ENCODE peak calls at places on chromosomes 5 and 9, in eight cellular contexts. R is lung, G is SJCRH30, T is hepatocyte, W is caudate nucleus, U is fibroblast of lung, F is Peyer's patch, O is lower lobe of right lung. S is an unnamed sample.

GRCh38 chr9:103266064-103266463 is 270.9 kb downstream of the CYLC2 start:
- DNase-seq in T (no peak), W (no peak), R (no peak), U (no peak), G (no peak), F (no peak), O (no peak), S (no peak)

GRCh38 chr5:40826778-40827478 is 8.1 kb downstream of the RPL37 start:
- DNase-seq in O (no peak), G (no peak), U (no peak), W (no peak), T (no peak), R (no peak), F (no peak), S (no peak)

GRCh38 chr5:124052201-124052600 is 540.2 kb downstream of the CSNK1G3 start:
- DNase-seq in F (no peak), W (no peak), G (no peak), U (no peak), O (no peak), T (no peak), R (no peak), S (no peak)

GRCh38 chr9:115134941-115135340 is 17.0 kb upstream of the TNC start:
- DNase-seq in O (no peak), T (no peak), R (no peak), W (no peak), F (no peak), U (peak), G (no peak), S (no peak)

GRCh38 chr9:86046930-86047341 is 52.4 kb downstream of the GOLM1 start:
- DNase-seq in W (no peak), O (no peak), R (no peak), G (no peak), F (no peak), U (no peak), T (no peak), S (no peak)

GRCh38 chr5:9562101-9562500 is 16.2 kb upstream of the SEMA5A start:
- DNase-seq in O (no peak), R (no peak), T (no peak), W (no peak), U (no peak), F (no peak), G (no peak), S (peak)

GRCh38 chr5:21919417-21920022 is 933.6 kb downstream of the CDH12 start:
- DNase-seq in O (no peak), U (peak), W (no peak), G (peak), F (no peak), R (no peak), T (peak), S (peak)

GRCh38 chr5:181204561-181205401 is at the start of gene TRIM7:
- DNase-seq in U (peak), T (peak), R (no peak), F (peak), W (no peak), O (peak), G (peak), S (peak)

GRCh38 chr9:77128125-77128789 is 49.1 kb upstream of the VPS13A start:
- DNase-seq in U (no peak), G (no peak), T (no peak), W (no peak), O (no peak), F (no peak), R (no peak), S (peak)

GRCh38 chr9:80175286-80175906 is 603.6 kb downstream of the TLE4 start:
- DNase-seq in G (peak), R (no peak), U (peak), O (no peak), T (peak), W (no peak), F (no peak), S (no peak)

GRCh38 chr5:115795700-115796099 is 20.8 kb downstream of the CDO1 start:
- DNase-seq in G (peak), R (no peak), F (no peak), U (no peak), T (no peak), W (no peak), O (no peak), S (no peak)

GRCh38 chr5:68659876-68660275 is 433.9 kb upstream of the SLC30A5 start:
- DNase-seq in F (no peak), T (no peak), O (no peak), R (no peak), G (no peak), U (no peak), W (no peak), S (no peak)

GRCh38 chr9:94925751-94926456 is 199.4 kb downstream of the AOPEP start:
- DNase-seq in F (no peak), T (no peak), R (no peak), O (peak), W (no peak), G (no peak), U (no peak), S (no peak)

GRCh38 chr9:70081120-70081495 is 37.5 kb downstream of the MAMDC2 start:
- DNase-seq in G (peak), F (no peak), O (no peak), R (no peak), W (no peak), U (peak), T (no peak), S (no peak)

GRCh38 chr5:141420855-141421488 is at the start of gene PCDHGA11:
- DNase-seq in T (peak), R (no peak), O (peak), U (peak), W (no peak), G (peak), F (no peak), S (peak)

GRCh38 chr9:135961277-135961705 is at the start of gene UBAC1:
- DNase-seq in U (peak), T (peak), R (peak), W (peak), O (peak), F (peak), G (peak), S (peak)

GRCh38 chr5:88967633-88968585 is 84.9 kb upstream of the MEF2C start:
- DNase-seq in G (no peak), W (no peak), O (no peak), U (no peak), F (no peak), T (no peak), R (no peak), S (no peak)

GRCh38 chr5:61228691-61229280 is 66.5 kb upstream of the SMIM15 start:
- DNase-seq in T (no peak), R (no peak), U (peak), F (no peak), W (no peak), G (no peak), O (no peak), S (no peak)

GRCh38 chr9:81411961-81412360 is 277.4 kb downstream of the TLE1 start:
- DNase-seq in U (peak), O (no peak), W (no peak), R (no peak), T (no peak), F (no peak), G (no peak), S (no peak)

GRCh38 chr9:17721954-17722353 is 143.1 kb downstream of the SH3GL2 start:
- DNase-seq in G (no peak), W (no peak), R (no peak), U (no peak), F (no peak), T (no peak), O (no peak), S (no peak)
- H3K27ac ChIP-seq in G (no peak), W (no peak), R (no peak), U (no peak), F (no peak), T (no peak), O (no peak), S (no peak)

GRCh38 chr5:96957125-96958041 is 21.5 kb downstream of the LNPEP start:
- DNase-seq in U (no peak), O (no peak), F (no peak), R (no peak), T (no peak), W (no peak), G (no peak), S (no peak)

GRCh38 chr5:96962540-96962991 is 26.7 kb downstream of the LNPEP start:
- DNase-seq in O (no peak), T (no peak), R (no peak), W (no peak), F (no peak), G (no peak), U (no peak), S (no peak)

GRCh38 chr5:96961053-96961452 is 25.2 kb downstream of the LNPEP start:
- DNase-seq in R (no peak), W (no peak), T (no peak), G (no peak), U (no peak), O (no peak), F (no peak), S (no peak)

GRCh38 chr5:96963267-96963666 is 27.4 kb downstream of the LNPEP start:
- DNase-seq in W (no peak), R (no peak), O (no peak), F (no peak), G (peak), U (peak), T (peak), S (no peak)

DNA sequence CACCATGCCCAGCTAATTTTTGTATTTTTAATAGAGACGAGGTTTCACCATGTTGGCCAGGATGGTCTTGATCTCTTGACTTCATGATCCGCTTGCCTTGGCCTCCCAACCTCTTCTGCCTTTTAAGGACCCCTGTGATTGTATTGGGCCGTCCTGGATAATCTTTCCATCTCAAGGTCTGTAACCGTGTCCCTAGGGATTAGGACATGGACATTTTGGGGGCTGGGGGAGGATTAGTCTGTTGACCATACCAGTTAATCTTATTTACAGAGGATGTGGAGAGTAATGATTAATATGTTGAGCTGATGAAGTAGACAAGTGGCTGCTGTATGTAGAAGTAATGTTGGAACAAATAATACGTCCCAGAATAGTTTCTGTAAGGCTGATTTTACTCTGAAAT is 23.1 kb downstream of the LNPEP start:
- DNase-seq in R (no peak), G (no peak), O (no peak), U (no peak), W (no peak), T (no peak), F (no peak), S (no peak)
- H3K27ac ChIP-seq in R (no peak), G (no peak), O (no peak), U (no peak), W (no peak), T (no peak), F (no peak), S (no peak)

GRCh38 chr9:3756071-3756470 is 230.3 kb upstream of the RFX3 start:
- DNase-seq in F (no peak), W (no peak), G (peak), R (no peak), O (no peak), T (no peak), U (no peak), S (no peak)

GRCh38 chr9:3750311-3750710 is 224.5 kb upstream of the RFX3 start:
- DNase-seq in R (no peak), W (no peak), O (no peak), G (no peak), U (no peak), F (no peak), T (no peak), S (no peak)

GRCh38 chr9:3746296-3747275 is 220.8 kb upstream of the RFX3 start:
- DNase-seq in G (peak), R (no peak), F (no peak), O (no peak), W (no peak), U (peak), T (peak), S (no peak)

GRCh38 chr9:3751125-3751758 is 225.4 kb upstream of the RFX3 start:
- DNase-seq in F (no peak), W (no peak), O (no peak), U (peak), R (no peak), T (no peak), G (no peak), S (no peak)
- H3K27ac ChIP-seq in F (no peak), W (peak), O (no peak), U (no peak), R (no peak), T (no peak), G (no peak), S (no peak)

GRCh38 chr5:142865631-142866030 is 95.5 kb downstream of the ARHGAP26 start:
- DNase-seq in G (no peak), O (no peak), F (no peak), W (no peak), T (no peak), U (no peak), R (no peak), S (no peak)
- H3K27ac ChIP-seq in G (no peak), O (no peak), F (no peak), W (no peak), T (peak), U (no peak), R (no peak), S (no peak)

GRCh38 chr5:108762660-108763059 is 15.0 kb downstream of the FER start:
- DNase-seq in U (no peak), T (no peak), W (no peak), O (no peak), R (no peak), G (no peak), F (no peak), S (no peak)
- H3K27ac ChIP-seq in U (no peak), T (peak), W (peak), O (no peak), R (no peak), G (no peak), F (no peak), S (no peak)

S was measured in endodermal cell.